ENCODE peak calls at places on chromosomes 13 and 19, in five cellular contexts. Z is CD8-positive, alpha-beta memory T cell; C is NB4; J is hepatic stellate cell; A is stimulated activated CD4-positive, alpha-beta T cell treated with anti-CD3 and anti-CD28 coated beads, Interleukin-2, amount 100 ng/mL, for 48 hours. R is an unnamed sample.

GRCh38 chr19:37519890-37520289 is 13.2 kb downstream of the ZNF793 start:
- DNase-seq in Z (no peak), C (peak), J (peak), A (no peak), R (no peak)

GRCh38 chr13:33999830-34000605 is 182.1 kb downstream of the RFC3 start:
- DNase-seq in Z (no peak), C (no peak), J (no peak), A (no peak), R (no peak)

GRCh38 chr13:50229935-50230334 is 214.7 kb downstream of the KCNRG start:
- DNase-seq in Z (no peak), C (no peak), J (no peak), A (no peak), R (no peak)

GRCh38 chr13:37618554-37618953 is 20.0 kb upstream of the POSTN start:
- DNase-seq in Z (no peak), C (no peak), J (peak), A (no peak), R (no peak)

GRCh38 chr19:39941615-39942507 is 7.4 kb upstream of the FCGBP start:
- DNase-seq in Z (peak), C (peak), J (no peak), A (peak), R (peak)

GRCh38 chr13:67120872-67121531 is 109.1 kb downstream of the PCDH9 start:
- DNase-seq in Z (no peak), C (no peak), J (peak), A (no peak), R (no peak)

GRCh38 chr19:52237771-52238400 is 31.5 kb upstream of the ZNF766 start:
- DNase-seq in Z (peak), C (peak), J (no peak), A (peak), R (peak)

GRCh38 chr13:99465454-99465853 is 35.8 kb upstream of the TM9SF2 start:
- DNase-seq in Z (no peak), C (no peak), J (no peak), A (no peak), R (no peak)

GRCh38 chr13:98480915-98481510 is 95.9 kb downstream of the STK24 start:
- DNase-seq in Z (no peak), C (no peak), J (no peak), A (peak), R (peak)

R was measured in T-helper 22 cell.